ENCODE peak calls at places on chromosomes 13 and 19, in seven cellular contexts. P is astrocyte of the cerebellum, I is iPS-NIHi11, N is type B pancreatic cell, G is sciatic nerve, C is AG04450, R is T-helper 2 cell. H is an unnamed sample.

GRCh38 chr13:59663707-59664106 is 500.0 kb downstream of the DIAPH3 start:
- DNase-seq in P (no peak), I (no peak), N (no peak), G (no peak), C (no peak), R (no peak), H (no peak)

GRCh38 chr19:41711376-41712261 is 3.2 kb downstream of the CEACAM5 start:
- DNase-seq in P (no peak), I (no peak), N (peak), G (peak), C (no peak), R (no peak), H (no peak)

GRCh38 chr13:85166891-85167290 is 632.3 kb downstream of the SLITRK6 start:
- DNase-seq in P (peak), I (no peak), N (no peak), G (no peak), C (no peak), R (no peak), H (no peak)

GRCh38 chr19:19627442-19627715 is 641 bp downstream of the LPAR2 start:
- DNase-seq in P (no peak), I (no peak), N (no peak), G (no peak), C (no peak), R (no peak), H (no peak)

GRCh38 chr13:48161530-48162179 is 66.8 kb upstream of the MED4 start:
- DNase-seq in P (no peak), I (no peak), N (no peak), G (peak), C (no peak), R (no peak), H (no peak)

GRCh38 chr19:5288347-5288739 is 52.3 kb downstream of the PTPRS start:
- DNase-seq in P (no peak), I (no peak), N (no peak), G (no peak), C (no peak), R (no peak), H (no peak)

GRCh38 chr13:80249906-80250513 is 90.9 kb downstream of the SPRY2 start:
- DNase-seq in P (no peak), I (no peak), N (no peak), G (no peak), C (no peak), R (no peak), H (no peak)

GRCh38 chr19:42069619-42070293 is at the start of gene GRIK5:
- DNase-seq in P (no peak), I (peak), N (no peak), G (no peak), C (no peak), R (no peak), H (no peak)

GRCh38 chr19:13978306-13978705 is 26.0 kb downstream of the DCAF15 start:
- DNase-seq in P (no peak), I (peak), N (peak), G (peak), C (no peak), R (no peak), H (no peak)

GRCh38 chr13:27621116-27621365 is 651 bp upstream of the POLR1D start:
- DNase-seq in P (no peak), I (no peak), N (no peak), G (no peak), C (no peak), R (no peak), H (no peak)

GRCh38 chr19:52428937-52429336 is at the start of gene ZNF534:
- DNase-seq in P (no peak), I (no peak), N (no peak), G (no peak), C (no peak), R (no peak), H (no peak)

GRCh38 chr19:18259848-18260247 is 14.4 kb downstream of the IQCN start:
- DNase-seq in P (no peak), I (no peak), N (no peak), G (no peak), C (no peak), R (no peak), H (no peak)

GRCh38 chr13:74274946-74275345 is 140.7 kb upstream of the KLF12 start:
- DNase-seq in P (no peak), I (no peak), N (no peak), G (no peak), C (no peak), R (no peak), H (no peak)

GRCh38 chr19:13764821-13765394 is 586 bp downstream of the MRI1 start:
- DNase-seq in P (no peak), I (peak), N (no peak), G (no peak), C (no peak), R (no peak), H (no peak)

GRCh38 chr13:29921542-29921941 is 71.1 kb upstream of the UBL3 start:
- DNase-seq in P (no peak), I (no peak), N (no peak), G (no peak), C (no peak), R (no peak), H (no peak)

GRCh38 chr19:29967623-29968022 is 25.6 kb downstream of the URI1 start:
- DNase-seq in P (no peak), I (no peak), N (no peak), G (no peak), C (no peak), R (no peak), H (no peak)

GRCh38 chr13:75876371-75877050 is 240.4 kb downstream of the LMO7 start:
- DNase-seq in P (peak), I (peak), N (no peak), G (peak), C (peak), R (no peak), H (peak)